ENCODE peak calls at places on chromosomes 11 and 22, in eight cellular contexts. D is lower leg skin, C is stomach, E is K562, K is heart left ventricle, L is IMR-90, I is Peyer's patch, V is H54. P is an unnamed sample.

GRCh38 chr22:19068784-19069271 is 53.4 kb downstream of the DGCR2 start:
- DNase-seq in D (no peak), C (no peak), E (no peak), K (no peak), L (no peak), I (no peak), V (no peak), P (no peak)

GRCh38 chr22:42560781-42561180 is 7.0 kb downstream of the SERHL2 start:
- DNase-seq in D (no peak), C (no peak), E (peak), K (no peak), L (no peak), I (no peak), V (no peak), P (no peak)

GRCh38 chr22:41394012-41394356 is 12.2 kb downstream of the TEF start:
- DNase-seq in D (no peak), C (no peak), E (no peak), K (no peak), L (no peak), I (no peak), V (no peak), P (no peak)

GRCh38 chr11:31620434-31620833 is 110.9 kb downstream of the ELP4 start:
- DNase-seq in D (no peak), C (no peak), E (no peak), K (no peak), L (no peak), I (no peak), V (no peak), P (no peak)

GRCh38 chr22:22849640-22850610 is 37.7 kb upstream of the IGLL5 start:
- DNase-seq in D (no peak), C (no peak), E (no peak), K (no peak), L (no peak), I (no peak), V (no peak), P (no peak)

GRCh38 chr22:46071451-46072029 is 78.8 kb upstream of the PPARA start:
- DNase-seq in D (peak), C (peak), E (no peak), K (peak), L (peak), I (peak), V (no peak), P (no peak)

GRCh38 chr11:35235944-35236666 is 97.1 kb downstream of the CD44 start:
- DNase-seq in D (no peak), C (peak), E (no peak), K (no peak), L (no peak), I (peak), V (no peak), P (no peak)

GRCh38 chr11:121595717-121596156 is 143.0 kb upstream of the SORL1-AS1 start:
- DNase-seq in D (peak), C (no peak), E (no peak), K (no peak), L (peak), I (no peak), V (peak), P (no peak)

GRCh38 chr11:123300874-123301695 is 106.0 kb upstream of the CLMP start:
- DNase-seq in D (no peak), C (no peak), E (peak), K (no peak), L (peak), I (no peak), V (no peak), P (no peak)

GRCh38 chr11:111724615-111725129 is 41.5 kb downstream of the PPP2R1B start:
- DNase-seq in D (no peak), C (no peak), E (no peak), K (no peak), L (no peak), I (no peak), V (no peak), P (no peak)

GRCh38 chr22:47282851-47283250 is 520.4 kb downstream of the TBC1D22A start:
- DNase-seq in D (no peak), C (no peak), E (no peak), K (no peak), L (no peak), I (no peak), V (no peak), P (no peak)

GRCh38 chr11:60970369-60970774 is 1.1 kb upstream of the CD6 start:
- DNase-seq in D (no peak), C (peak), E (peak), K (peak), L (peak), I (peak), V (peak), P (no peak)

GRCh38 chr11:68439355-68440065 is 21.0 kb upstream of the PPP6R3 start:
- DNase-seq in D (no peak), C (no peak), E (no peak), K (no peak), L (no peak), I (no peak), V (no peak), P (no peak)

GRCh38 chr11:46238078-46238966 is 39.1 kb upstream of the CREB3L1 start:
- DNase-seq in D (peak), C (peak), E (peak), K (peak), L (peak), I (peak), V (no peak), P (no peak)

GRCh38 chr11:32032478-32032877 is 58.4 kb upstream of the RCN1 start:
- DNase-seq in D (no peak), C (no peak), E (no peak), K (no peak), L (no peak), I (no peak), V (no peak), P (no peak)

GRCh38 chr11:68517121-68517741 is 56.7 kb downstream of the PPP6R3 start:
- DNase-seq in D (no peak), C (no peak), E (no peak), K (no peak), L (no peak), I (no peak), V (no peak), P (no peak)

GRCh38 chr11:16356057-16356750 is at the start of gene SOX6:
- DNase-seq in D (no peak), C (no peak), E (peak), K (peak), L (peak), I (no peak), V (no peak), P (no peak)

GRCh38 chr22:31248138-31248745 is 36.1 kb downstream of the LIMK2 start:
- DNase-seq in D (peak), C (peak), E (peak), K (peak), L (peak), I (peak), V (peak), P (no peak)

GRCh38 chr11:11525283-11525682 is 96.5 kb downstream of the GALNT18 start:
- DNase-seq in D (no peak), C (no peak), E (no peak), K (no peak), L (no peak), I (no peak), V (no peak), P (no peak)

GRCh38 chr22:17734197-17734596 is 40.1 kb downstream of the BID start:
- DNase-seq in D (no peak), C (no peak), E (no peak), K (no peak), L (peak), I (no peak), V (no peak), P (no peak)

GRCh38 chr22:22906907-22907550 is 19.4 kb downstream of the IGLL5 start:
- DNase-seq in D (no peak), C (no peak), E (no peak), K (no peak), L (no peak), I (no peak), V (no peak), P (no peak)

GRCh38 chr11:88345408-88345807 is 7.9 kb upstream of the CTSC start:
- DNase-seq in D (no peak), C (no peak), E (no peak), K (no peak), L (peak), I (no peak), V (no peak), P (no peak)

GRCh38 chr22:29208502-29208862 is 2.8 kb downstream of the EMID1 start:
- DNase-seq in D (no peak), C (no peak), E (no peak), K (no peak), L (no peak), I (no peak), V (no peak), P (no peak)

GRCh38 chr11:45252134-45252856 is 33.8 kb downstream of the SYT13 start:
- DNase-seq in D (no peak), C (peak), E (peak), K (peak), L (peak), I (peak), V (peak), P (no peak)

GRCh38 chr11:41878158-41878557 is 418.7 kb upstream of the LRRC4C start:
- DNase-seq in D (no peak), C (no peak), E (no peak), K (no peak), L (no peak), I (no peak), V (no peak), P (no peak)

GRCh38 chr11:18608373-18608772 is 8.8 kb downstream of the MISFA start:
- DNase-seq in D (no peak), C (no peak), E (peak), K (no peak), L (peak), I (no peak), V (no peak), P (no peak)

GRCh38 chr22:11605468-11605981 is 3922.5 kb upstream of the OR11H1 start:
- DNase-seq in D (no peak), C (no peak), E (no peak), K (no peak), L (no peak), I (no peak), V (no peak), P (peak)

GRCh38 chr11:69488543-69488940 is 7.1 kb downstream of the LINC01488 start:
- DNase-seq in D (no peak), C (no peak), E (no peak), K (no peak), L (no peak), I (no peak), V (no peak), P (no peak)

GRCh38 chr11:69131644-69132300 is 24.0 kb upstream of the SMIM38 start:
- DNase-seq in D (peak), C (peak), E (peak), K (peak), L (peak), I (peak), V (peak), P (no peak)

GRCh38 chr11:26229270-26229669 is 102.7 kb upstream of the ANO3 start:
- DNase-seq in D (no peak), C (no peak), E (no peak), K (no peak), L (peak), I (no peak), V (no peak), P (no peak)

GRCh38 chr22:24049211-24049610 is 38.1 kb downstream of the CABIN1 start:
- DNase-seq in D (no peak), C (no peak), E (no peak), K (no peak), L (no peak), I (no peak), V (no peak), P (no peak)

GRCh38 chr11:62560566-62561103 is 13.1 kb downstream of the EEF1G start:
- DNase-seq in D (peak), C (peak), E (peak), K (peak), L (peak), I (peak), V (peak), P (no peak)

GRCh38 chr22:35558719-35559118 is 18.1 kb downstream of the RASD2 start:
- DNase-seq in D (no peak), C (no peak), E (no peak), K (no peak), L (no peak), I (no peak), V (no peak), P (no peak)

GRCh38 chr11:126403039-126403438 is 47.6 kb downstream of the ST3GAL4 start:
- DNase-seq in D (no peak), C (no peak), E (no peak), K (no peak), L (no peak), I (no peak), V (no peak), P (peak)

GRCh38 chr11:10900686-10901415 is 43.0 kb upstream of the ZBED5 start:
- DNase-seq in D (no peak), C (no peak), E (peak), K (no peak), L (peak), I (no peak), V (no peak), P (no peak)

GRCh38 chr11:43130616-43131015 is 181.2 kb upstream of the API5 start:
- DNase-seq in D (no peak), C (no peak), E (no peak), K (no peak), L (no peak), I (no peak), V (no peak), P (no peak)

GRCh38 chr11:31958086-31958735 is 132.7 kb upstream of the RCN1 start:
- DNase-seq in D (peak), C (peak), E (peak), K (peak), L (peak), I (peak), V (peak), P (no peak)

GRCh38 chr11:26350002-26350401 is 18.1 kb downstream of the ANO3 start:
- DNase-seq in D (no peak), C (no peak), E (no peak), K (no peak), L (no peak), I (no peak), V (no peak), P (no peak)

GRCh38 chr11:121650520-121651266 is 197.9 kb upstream of the SORL1-AS1 start:
- DNase-seq in D (no peak), C (no peak), E (no peak), K (no peak), L (no peak), I (no peak), V (no peak), P (no peak)

GRCh38 chr11:2360081-2360642 is 16.9 kb upstream of the CD81 start:
- DNase-seq in D (no peak), C (no peak), E (no peak), K (no peak), L (no peak), I (no peak), V (no peak), P (no peak)
- TF ChIP-seq POLR2A in D (no peak), C (no peak), E (no peak), K (no peak), L (no peak), I (no peak), V (no peak), P (no peak)

DNA sequence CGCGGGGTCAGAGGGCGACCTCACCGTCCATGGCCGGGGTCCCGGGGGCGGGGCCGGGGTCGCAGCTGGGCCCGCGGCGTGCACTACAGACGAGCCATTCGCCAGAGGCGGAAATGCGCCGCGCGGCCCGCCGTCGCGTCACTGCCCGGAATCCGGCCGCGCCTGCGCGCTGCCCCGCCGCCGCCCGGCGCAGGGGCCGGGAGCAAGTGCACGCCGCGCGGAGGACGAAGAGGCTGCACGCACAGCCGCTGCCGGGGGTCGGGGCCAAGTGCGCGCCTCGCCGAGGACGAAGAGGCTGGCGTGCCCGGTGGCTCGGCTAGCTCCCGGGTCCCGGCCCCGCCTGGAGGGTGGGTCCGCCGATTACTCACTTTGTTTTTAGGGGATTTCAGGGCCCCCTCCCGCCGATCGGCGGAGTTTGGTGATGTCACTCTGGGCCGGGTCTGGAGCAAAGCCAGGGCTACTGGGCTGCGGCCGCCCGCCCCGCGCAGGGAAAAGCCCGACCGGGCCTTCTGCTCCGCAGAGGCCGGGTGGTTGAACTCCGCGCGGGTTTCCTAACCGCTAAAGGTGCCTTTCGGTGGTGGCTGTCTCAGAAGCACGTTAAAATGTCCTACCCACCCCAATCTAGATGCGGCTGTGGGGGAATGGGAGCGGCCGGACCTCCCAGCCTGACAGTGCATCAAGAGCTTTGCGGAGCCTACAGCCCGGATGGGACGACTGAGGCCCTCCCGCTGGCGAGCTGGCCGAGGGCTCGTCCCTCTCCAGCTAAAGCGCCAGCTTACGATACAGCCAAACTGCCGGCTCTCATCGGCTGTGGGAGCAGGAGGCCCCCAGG is at the start of gene RELA:
- DNase-seq in D (peak), C (peak), E (peak), K (peak), L (peak), I (peak), V (peak), P (no peak)
- TF ChIP-seq POLR2A in D (peak), C (peak), E (peak), K (peak), L (peak), I (peak), V (peak), P (peak)

GRCh38 chr11:5289696-5290095 is 12.1 kb downstream of the OR51B4 start:
- DNase-seq in D (no peak), C (no peak), E (no peak), K (no peak), L (peak), I (no peak), V (no peak), P (no peak)
- TF ChIP-seq POLR2A in D (no peak), C (no peak), E (no peak), K (no peak), L (no peak), I (no peak), V (no peak), P (no peak)

GRCh38 chr22:50277761-50278160 is 7.6 kb upstream of the MAPK11 start:
- DNase-seq in D (no peak), C (no peak), E (no peak), K (no peak), L (no peak), I (no peak), V (no peak), P (no peak)

GRCh38 chr22:50276143-50276542 is 6.0 kb upstream of the MAPK11 start:
- DNase-seq in D (no peak), C (peak), E (no peak), K (no peak), L (peak), I (peak), V (no peak), P (peak)

GRCh38 chr22:50274311-50274710 is 4.1 kb upstream of the MAPK11 start:
- DNase-seq in D (no peak), C (peak), E (peak), K (peak), L (peak), I (peak), V (no peak), P (no peak)

GRCh38 chr22:50278461-50278860 is 8.3 kb upstream of the MAPK11 start:
- DNase-seq in D (no peak), C (no peak), E (no peak), K (no peak), L (no peak), I (no peak), V (no peak), P (no peak)

GRCh38 chr22:50275181-50276055 is 5.2 kb upstream of the MAPK11 start:
- DNase-seq in D (no peak), C (no peak), E (no peak), K (no peak), L (no peak), I (no peak), V (no peak), P (no peak)
- TF ChIP-seq POLR2A in D (no peak), C (no peak), E (no peak), K (no peak), L (no peak), I (no peak), V (no peak), P (no peak)

GRCh38 chr11:57668467-57668890 is 565 bp downstream of the ZDHHC5 start:
- DNase-seq in D (no peak), C (no peak), E (peak), K (no peak), L (no peak), I (peak), V (no peak), P (no peak)
- TF ChIP-seq POLR2A in D (no peak), C (no peak), E (no peak), K (no peak), L (no peak), I (no peak), V (no peak), P (no peak)

GRCh38 chr11:119029340-119030028 is 1.2 kb downstream of the SLC37A4 start:
- DNase-seq in D (peak), C (peak), E (peak), K (peak), L (no peak), I (peak), V (no peak), P (no peak)
- TF ChIP-seq POLR2A in D (no peak), C (no peak), E (no peak), K (no peak), L (no peak), I (peak), V (no peak), P (no peak)

P was measured in vagina.